ENCODE peak calls at places on chromosomes 7 and 10, in eight cellular contexts. O is K562, X is uterus, L is A549, T is HCT116, U is ovary, N is tibial nerve, D is heart left ventricle. I is an unnamed sample.
A peak's percentile ranks its signal among the peaks of the same experiment; 100 is the strongest.

GRCh38 chr7:131424219-131424822 is 96.6 kb downstream of the MKLN1 start:
- DNase-seq in T (peak; percentile 12), O (peak; percentile 32), U (no peak), X (no peak), L (peak; percentile 19), D (no peak), N (no peak), I (no peak)

GRCh38 chr10:107614939-107615665 is 450.6 kb upstream of the SORCS1 start:
- DNase-seq in L (no peak), D (no peak), X (no peak), U (no peak), T (no peak), N (no peak), O (no peak), I (no peak)

GRCh38 chr10:23472181-23472580 is 33.3 kb downstream of the OTUD1 start:
- DNase-seq in D (no peak), N (no peak), L (no peak), X (no peak), O (no peak), U (no peak), T (no peak), I (no peak)

GRCh38 chr10:2986341-2986933 is 80.9 kb upstream of the PFKP start:
- DNase-seq in N (peak; percentile 17), L (no peak), T (no peak), O (no peak), U (no peak), D (no peak), X (no peak), I (peak; percentile 34)

GRCh38 chr7:96321670-96322372 is at the start of gene SLC25A13:
- DNase-seq in D (peak; percentile 94), L (peak; percentile 97), U (peak; percentile 91), X (peak; percentile 88), O (peak; percentile 96), T (peak; percentile 75), N (peak; percentile 81), I (peak; percentile 94)

GRCh38 chr10:69874464-69874863 is 72.8 kb downstream of the COL13A1 start:
- DNase-seq in T (no peak), U (no peak), D (no peak), L (peak; percentile 69), O (no peak), X (no peak), N (no peak), I (no peak)

GRCh38 chr7:12524794-12525386 is 45.6 kb upstream of the SCIN start:
- DNase-seq in N (no peak), L (peak; percentile 24), O (peak; percentile 63), U (no peak), D (no peak), X (no peak), T (peak; percentile 60), I (no peak)

GRCh38 chr10:46516660-46517416 is 39.6 kb downstream of the GPRIN2 start:
- DNase-seq in O (no peak), T (no peak), L (peak; percentile 97), N (no peak), D (no peak), U (peak; percentile 4), X (no peak), I (peak; percentile 25)

GRCh38 chr7:27302590-27302989 is 60.0 kb downstream of the EVX1 start:
- DNase-seq in N (no peak), U (no peak), D (no peak), T (no peak), L (no peak), X (no peak), O (no peak), I (no peak)

GRCh38 chr10:127527891-127528290 is 21.2 kb upstream of the NPS start:
- DNase-seq in L (no peak), T (no peak), U (peak; percentile 19), N (no peak), X (peak; percentile 42), D (peak; percentile 64), O (no peak), I (no peak)

GRCh38 chr10:45152726-45153125 is 152.0 kb downstream of the ZNF22 start:
- DNase-seq in T (no peak), U (no peak), X (no peak), N (no peak), O (no peak), D (no peak), L (no peak), I (no peak)

GRCh38 chr10:79383974-79384606 is 36.8 kb downstream of the PPIF start:
- DNase-seq in L (no peak), T (no peak), X (no peak), N (no peak), O (no peak), D (no peak), U (no peak), I (no peak)

GRCh38 chr7:132066776-132067175 is 509.5 kb downstream of the PLXNA4 start:
- DNase-seq in O (no peak), D (peak; percentile 56), N (no peak), X (peak; percentile 38), T (no peak), L (no peak), U (peak; percentile 40), I (no peak)

GRCh38 chr7:156456503-156457115 is 184.0 kb upstream of the RNF32 start:
- DNase-seq in T (no peak), U (no peak), X (no peak), L (no peak), N (no peak), D (no peak), O (no peak), I (no peak)

GRCh38 chr10:111890046-111890445 is 293.5 kb downstream of the GPAM start:
- DNase-seq in L (no peak), N (no peak), U (no peak), O (no peak), T (no peak), X (no peak), D (no peak), I (no peak)

GRCh38 chr7:158106272-158106671 is 481.4 kb downstream of the PTPRN2 start:
- DNase-seq in L (no peak), U (no peak), T (no peak), D (no peak), X (no peak), O (no peak), N (no peak), I (no peak)

GRCh38 chr7:27555670-27556069 is 107.0 kb downstream of the HIBADH start:
- DNase-seq in T (no peak), X (no peak), U (no peak), O (no peak), L (no peak), N (no peak), D (no peak), I (no peak)

GRCh38 chr7:22433710-22434460 is 66.1 kb downstream of the STEAP1B start:
- DNase-seq in L (no peak), U (no peak), T (no peak), D (peak; percentile 40), X (no peak), O (peak; percentile 86), N (no peak), I (no peak)

GRCh38 chr7:122885583-122886356 is 490 bp downstream of the CADPS2 start:
- DNase-seq in T (no peak), O (peak; percentile 8), D (peak; percentile 30), U (peak; percentile 22), N (no peak), L (peak; percentile 15), X (peak; percentile 41), I (peak; percentile 37)

GRCh38 chr10:54124209-54124890 is 676.7 kb downstream of the PCDH15 start:
- DNase-seq in T (no peak), D (no peak), U (no peak), L (no peak), X (no peak), N (no peak), O (no peak), I (no peak)
- H3K4me3 ChIP-seq in T (no peak overlapping the region), D (no peak overlapping the region), U (no peak overlapping the region), L (no peak overlapping the region), X (no peak overlapping the region), N (no peak overlapping the region), O (no peak overlapping the region), I (no peak overlapping the region)

DNA sequence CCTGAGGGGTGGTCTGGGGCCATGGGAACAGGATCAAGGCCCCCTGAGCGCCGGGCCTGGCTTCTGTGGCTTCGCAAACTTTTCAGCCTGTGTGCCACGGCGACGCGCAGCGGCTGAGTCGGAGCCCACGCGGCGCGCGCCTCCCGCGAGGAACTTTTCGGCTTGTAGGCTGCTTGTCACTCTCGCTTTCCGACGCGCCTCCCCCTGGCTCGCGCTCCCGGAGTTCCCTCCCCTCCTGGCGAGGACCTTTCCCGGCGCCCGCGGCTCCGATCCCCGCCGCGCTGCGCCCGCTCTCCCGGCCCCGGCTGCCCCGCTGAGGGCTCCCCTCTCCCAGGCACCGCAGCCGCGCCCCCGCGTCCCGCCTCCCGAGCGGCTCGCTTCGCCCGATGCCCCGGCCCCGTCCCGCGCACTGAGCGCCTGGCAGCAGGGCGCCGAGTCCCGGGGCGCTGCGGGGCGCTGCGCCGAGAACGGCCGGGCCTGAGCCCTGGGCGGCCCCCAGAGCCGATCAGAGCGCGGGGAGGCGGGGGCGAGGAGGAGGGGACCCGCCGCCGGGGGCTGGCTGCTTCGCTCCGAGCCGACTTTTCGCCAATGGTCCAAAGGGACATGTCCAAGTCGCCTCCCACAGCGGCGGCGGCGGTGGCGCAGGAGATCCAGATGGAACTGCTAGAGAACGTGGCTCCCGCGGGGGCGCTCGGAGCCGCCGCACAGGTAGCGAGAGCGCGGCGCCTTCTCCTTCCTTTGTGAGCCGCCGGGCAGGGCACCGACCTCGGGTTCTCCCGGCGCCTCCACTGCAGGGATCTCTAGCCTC is at the start of gene CACNB2:
- DNase-seq in T (no peak), L (no peak), U (peak; percentile 90), N (no peak), D (peak; percentile 75), O (no peak), X (peak; percentile 84), I (no peak)
- TF ChIP-seq POLR2A in T (no peak), L (no peak), U (peak; percentile 62), N (no peak), D (no peak), O (no peak), X (peak; percentile 67), I (no peak)

GRCh38 chr10:72219229-72219814 is 3.2 kb upstream of the ASCC1 start:
- DNase-seq in U (no peak), D (no peak), T (no peak), N (no peak), X (no peak), O (no peak), L (no peak), I (no peak)

GRCh38 chr10:72221278-72221677 is 5.2 kb upstream of the ASCC1 start:
- DNase-seq in D (no peak), L (no peak), U (no peak), N (no peak), T (no peak), X (no peak), O (no peak), I (no peak)

GRCh38 chr10:72220637-72221036 is 4.6 kb upstream of the ASCC1 start:
- DNase-seq in L (no peak), N (no peak), T (no peak), O (no peak), X (no peak), D (no peak), U (no peak), I (no peak)

GRCh38 chr10:72218329-72218728 is 2.3 kb upstream of the ASCC1 start:
- DNase-seq in N (no peak), L (no peak), T (no peak), X (no peak), D (no peak), O (peak; percentile 27), U (no peak), I (no peak)

GRCh38 chr10:72218756-72219155 is 2.7 kb upstream of the ASCC1 start:
- DNase-seq in D (no peak), L (no peak), O (no peak), U (no peak), X (no peak), N (no peak), T (no peak), I (no peak)
- H3K4me3 ChIP-seq in D (no peak overlapping the region), L (no peak overlapping the region), O (no peak overlapping the region), U (no peak overlapping the region), X (no peak overlapping the region), N (peak overlapping the region; percentile 10), T (no peak overlapping the region), I (peak overlapping the region; percentile 15)

GRCh38 chr10:75209325-75210192 is 1.0 kb upstream of the VDAC2 start:
- DNase-seq in T (no peak), U (peak; percentile 74), X (peak; percentile 83), N (peak; percentile 69), D (peak; percentile 83), L (no peak), O (peak; percentile 80), I (peak; percentile 79)
- TF ChIP-seq POLR2A in T (no peak), U (no peak), X (no peak), N (peak; percentile 19), D (no peak), L (peak; percentile 41), O (no peak), I (no peak)

I was measured in stomach.